ENCODE peak calls at places on chromosomes 12 and 14, in eight cellular contexts. O is OCI-LY7, J is uterus, M is B cell, V is HepG2, B is neural progenitor cell, W is AG10803, P is cardiac fibroblast. X is an unnamed sample.

GRCh38 chr12:50282581-50283229 is 615 bp downstream of the LIMA1 start:
- DNase-seq in O (no peak), J (no peak), M (no peak), V (no peak), B (no peak), W (peak; percentile 47), P (peak; percentile 31), X (no peak)

GRCh38 chr12:6925543-6926279 is 2.0 kb upstream of the ATN1 start:
- DNase-seq in O (no peak), J (peak; percentile 80), M (peak; percentile 8), V (no peak), B (peak; percentile 77), W (peak; percentile 94), P (peak; percentile 95), X (no peak)

GRCh38 chr14:51653855-51654548 is 2.3 kb downstream of the FRMD6 start:
- DNase-seq in O (no peak), J (no peak), M (no peak), V (no peak), B (no peak), W (no peak), P (no peak), X (no peak)

GRCh38 chr12:79057540-79057939 is 193.0 kb downstream of the SYT1 start:
- DNase-seq in O (no peak), J (no peak), M (no peak), V (no peak), B (no peak), W (no peak), P (no peak), X (no peak)

GRCh38 chr12:32399373-32400113 is at the start of gene FGD4:
- DNase-seq in O (peak; percentile 88), J (peak; percentile 74), M (no peak), V (peak; percentile 69), B (peak; percentile 95), W (peak; percentile 56), P (peak; percentile 91), X (peak; percentile 88)

GRCh38 chr14:105317546-105317945 is 3.0 kb downstream of the PACS2 start:
- DNase-seq in O (no peak), J (no peak), M (peak; percentile 15), V (no peak), B (no peak), W (peak; percentile 70), P (peak; percentile 53), X (no peak)

GRCh38 chr12:99915251-99916082 is 69.3 kb downstream of the ANKS1B start:
- DNase-seq in O (no peak), J (no peak), M (no peak), V (no peak), B (no peak), W (peak; percentile 33), P (peak; percentile 17), X (no peak)

GRCh38 chr12:22626429-22626828 is 1.5 kb downstream of the ETNK1 start:
- DNase-seq in O (peak; percentile 55), J (no peak), M (peak; percentile 35), V (no peak), B (no peak), W (peak; percentile 31), P (peak; percentile 39), X (no peak)

GRCh38 chr14:58955294-58955821 is 233.1 kb upstream of the DAAM1 start:
- DNase-seq in O (no peak), J (no peak), M (no peak), V (no peak), B (peak; percentile 28), W (peak; percentile 50), P (peak; percentile 68), X (no peak)

DNA sequence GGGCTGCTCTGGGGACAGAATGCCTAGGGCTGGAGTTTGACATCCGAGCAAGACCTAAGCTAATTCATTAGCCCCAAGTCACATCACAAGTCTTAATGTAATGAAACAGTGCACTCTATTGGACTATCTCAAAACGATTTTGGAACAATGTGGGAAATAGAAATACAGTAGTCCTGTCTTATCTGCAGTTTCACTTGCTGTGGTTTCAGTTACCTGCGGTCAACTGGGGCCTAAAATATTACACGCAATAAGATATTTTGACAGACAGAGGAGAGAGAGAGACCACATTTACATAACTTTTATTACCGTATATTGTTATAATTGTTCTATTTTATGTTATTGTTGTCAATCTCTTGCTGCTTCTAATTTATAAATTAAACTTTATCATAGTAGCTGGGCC is 21.1 kb downstream of the MOAP1 start:
- DNase-seq in O (no peak), J (no peak), M (no peak), V (no peak), B (no peak), W (no peak), P (no peak), X (no peak)
- TF ChIP-seq CTCF in O (peak; percentile 15), J (no peak), M (no peak), V (peak; percentile 42), B (no peak), W (no peak), P (no peak), X (no peak)

DNA sequence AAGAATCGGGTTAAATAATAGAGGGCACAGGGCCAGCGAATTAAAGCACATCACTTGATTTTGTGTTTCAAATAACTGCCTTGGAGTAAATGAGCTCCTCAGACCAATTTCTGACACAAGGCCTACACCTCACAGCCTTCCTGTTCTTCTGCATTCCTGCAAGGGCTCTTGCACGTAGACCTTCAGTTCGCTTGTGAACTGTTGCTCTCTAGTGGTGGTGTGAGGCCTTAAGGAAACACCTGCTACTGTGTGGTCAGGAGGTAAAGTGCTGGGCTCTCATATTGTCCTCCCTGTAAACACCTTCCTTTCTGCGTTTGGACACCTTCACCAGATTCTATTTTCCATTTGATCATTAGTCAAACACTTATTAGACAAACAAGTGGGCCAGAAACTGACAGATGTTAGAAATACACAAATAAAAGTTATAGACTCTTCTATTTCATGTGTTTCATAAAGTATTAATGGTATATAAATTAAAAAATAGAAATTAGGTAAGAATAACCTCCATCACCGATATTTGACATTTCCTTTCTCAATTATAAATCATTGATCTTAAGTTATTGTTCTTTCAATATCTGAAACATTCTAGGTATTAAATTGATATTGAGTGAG is 29.2 kb upstream of the KLRF1 start:
- DNase-seq in O (peak; percentile 90), J (no peak), M (peak; percentile 24), V (peak; percentile 41), B (peak; percentile 82), W (peak; percentile 36), P (peak; percentile 65), X (no peak)
- TF ChIP-seq CTCF in O (peak; percentile 91), J (no peak), M (peak; percentile 81), V (peak; percentile 73), B (peak; percentile 63), W (peak; percentile 37), P (peak; percentile 59), X (peak; percentile 52)

DNA sequence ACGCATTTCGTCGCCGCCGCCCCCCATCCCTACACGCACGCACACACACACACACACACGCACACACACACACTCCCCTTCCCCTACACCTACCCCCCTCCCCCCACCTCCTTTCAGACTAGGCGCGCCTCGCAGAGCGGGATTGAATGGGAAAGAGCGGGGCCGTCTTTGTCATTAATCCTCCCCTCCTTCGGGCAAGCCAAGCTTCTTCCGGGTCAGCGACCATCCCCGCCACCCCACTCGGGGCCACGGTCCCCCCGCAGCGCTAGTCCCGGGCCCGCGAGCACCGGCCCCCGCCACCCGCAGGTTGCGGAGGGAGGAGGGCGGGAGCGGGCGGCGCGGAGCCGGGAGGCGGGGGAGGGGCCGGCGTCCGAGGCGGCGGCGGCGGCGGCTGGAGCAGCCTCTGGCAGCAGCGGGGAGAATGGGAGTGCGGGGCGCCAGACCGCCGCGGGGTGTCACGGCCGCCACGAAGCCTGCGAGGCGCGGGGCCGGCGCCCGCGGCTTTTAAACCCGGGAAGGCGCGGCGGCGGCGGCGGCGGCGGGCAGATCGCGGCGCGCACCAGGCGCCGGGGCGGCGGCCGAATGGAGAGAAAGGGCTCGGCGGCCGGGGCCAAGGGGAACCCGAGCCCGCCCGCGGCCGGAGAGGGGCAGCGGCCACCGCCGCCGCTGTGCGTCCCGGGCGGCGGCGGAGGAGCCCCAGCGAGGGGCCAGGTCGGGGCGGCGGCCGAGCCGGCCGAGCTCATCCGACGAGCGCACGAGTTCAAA is at the start of gene TTC9:
- DNase-seq in O (peak; percentile 39), J (no peak), M (peak; percentile 80), V (no peak), B (peak; percentile 78), W (no peak), P (peak; percentile 6), X (no peak)
- TF ChIP-seq CTCF in O (no peak), J (no peak), M (no peak), V (no peak), B (no peak), W (no peak), P (no peak), X (no peak)

GRCh38 chr14:95918466-95918865 is 41.8 kb downstream of the TUNAR start:
- DNase-seq in O (no peak), J (no peak), M (no peak), V (no peak), B (peak; percentile 75), W (no peak), P (no peak), X (no peak)

GRCh38 chr14:95910628-95911027 is 34.0 kb downstream of the TUNAR start:
- DNase-seq in O (no peak), J (no peak), M (no peak), V (no peak), B (no peak), W (no peak), P (no peak), X (no peak)

GRCh38 chr14:95915326-95915725 is 38.7 kb downstream of the TUNAR start:
- DNase-seq in O (no peak), J (no peak), M (no peak), V (no peak), B (peak; percentile 37), W (no peak), P (no peak), X (no peak)
- TF ChIP-seq CTCF in O (no peak), J (no peak), M (no peak), V (no peak), B (no peak), W (no peak), P (no peak), X (no peak)

DNA sequence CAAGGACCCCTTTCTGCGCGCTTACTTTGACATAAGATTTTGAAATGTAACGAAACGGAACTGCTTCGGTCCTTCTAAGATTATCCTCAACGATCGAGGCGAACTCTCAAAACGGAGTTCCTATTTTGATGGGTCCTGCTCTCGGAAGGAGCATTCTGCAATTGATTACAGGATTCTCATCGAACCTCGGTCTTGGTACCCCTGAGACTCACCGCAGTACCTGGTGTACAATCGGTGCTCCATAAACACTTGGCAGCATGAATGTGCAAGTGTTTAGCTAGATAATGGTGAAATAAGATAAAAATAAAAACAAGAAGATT is 530 bp upstream of the NEMF start:
- DNase-seq in O (no peak), J (no peak), M (no peak), V (no peak), B (no peak), W (no peak), P (no peak), X (no peak)
- TF ChIP-seq CTCF in O (peak; percentile 40), J (no peak), M (peak; percentile 35), V (no peak), B (no peak), W (no peak), P (no peak), X (peak; percentile 22)

GRCh38 chr12:90953956-90954421 is 987 bp downstream of the CCER1 start:
- DNase-seq in O (peak; percentile 38), J (no peak), M (no peak), V (peak; percentile 38), B (peak; percentile 41), W (no peak), P (peak; percentile 11), X (no peak)
- TF ChIP-seq CTCF in O (peak; percentile 82), J (no peak), M (peak; percentile 20), V (peak; percentile 64), B (peak; percentile 57), W (peak; percentile 16), P (peak; percentile 39), X (peak; percentile 52)

GRCh38 chr12:18430425-18431048 is 169.2 kb downstream of the PIK3C2G start:
- DNase-seq in O (peak; percentile 29), J (no peak), M (no peak), V (peak; percentile 24), B (peak; percentile 80), W (peak; percentile 68), P (peak; percentile 78), X (no peak)
- TF ChIP-seq CTCF in O (peak; percentile 81), J (no peak), M (no peak), V (peak; percentile 74), B (peak; percentile 94), W (peak; percentile 98), P (peak; percentile 94), X (peak; percentile 84)

X was measured in type B pancreatic cell.